ENCODE peak calls at places on chromosomes 4 and X, in four cellular contexts. M is breast epithelium; Y is lower lobe of right lung; Q is activated CD4-positive, alpha-beta T cell treated with anti-CD3 and anti-CD28 coated beads, Interleukin-2, amount 50 U/mL, for 4 hours. D is an unnamed sample.

GRCh38 chrX:123736333-123736921 is 3.6 kb upstream of the THOC2 start:
- DNase-seq in M (no peak), Y (no peak), Q (no peak), D (no peak)

GRCh38 chr4:37903901-37904300 is 13.0 kb downstream of the TBC1D1 start:
- DNase-seq in M (no peak), Y (no peak), Q (no peak), D (no peak)

GRCh38 chr4:664713-665231 is 9.3 kb downstream of the ATP5ME start:
- DNase-seq in M (no peak), Y (peak; percentile 45), Q (no peak), D (peak; percentile 75)

GRCh38 chrX:23884427-23885024 is 23.2 kb downstream of the APOO start:
- DNase-seq in M (no peak), Y (no peak), Q (no peak), D (no peak)

GRCh38 chr4:10245761-10246160 is 129.2 kb upstream of the WDR1 start:
- DNase-seq in M (no peak), Y (no peak), Q (no peak), D (no peak)

GRCh38 chr4:64584125-64584524 is 174.9 kb upstream of the TECRL start:
- DNase-seq in M (no peak), Y (no peak), Q (no peak), D (no peak)

GRCh38 chr4:7275490-7276154 is 83.3 kb downstream of the SORCS2 start:
- DNase-seq in M (no peak), Y (no peak), Q (no peak), D (peak; percentile 16)

GRCh38 chr4:141645611-141646340 is 9.4 kb downstream of the IL15 start:
- DNase-seq in M (no peak), Y (no peak), Q (no peak), D (no peak)

GRCh38 chr4:81120055-81120454 is 89.5 kb downstream of the BMP3 start:
- DNase-seq in M (no peak), Y (no peak), Q (no peak), D (no peak)

GRCh38 chr4:65344278-65344825 is 325.9 kb downstream of the EPHA5 start:
- DNase-seq in M (no peak), Y (no peak), Q (no peak), D (no peak)

GRCh38 chr4:87026795-87027495 is 92.1 kb downstream of the AFF1 start:
- DNase-seq in M (no peak), Y (no peak), Q (no peak), D (no peak)

GRCh38 chr4:8730159-8730558 is 137.6 kb downstream of the CPZ start:
- DNase-seq in M (no peak), Y (peak; percentile 27), Q (no peak), D (peak; percentile 57)

GRCh38 chr4:141028024-141028529 is 105.2 kb downstream of the RNF150 start:
- DNase-seq in M (no peak), Y (no peak), Q (no peak), D (no peak)

GRCh38 chr4:168846414-168846813 is 163.6 kb downstream of the CBR4 start:
- DNase-seq in M (no peak), Y (no peak), Q (no peak), D (no peak)

GRCh38 chrX:257681-258289 is 23.4 kb upstream of the PLCXD1 start:
- DNase-seq in M (peak; percentile 11), Y (peak; percentile 36), Q (no peak), D (peak; percentile 61)

GRCh38 chr4:70754990-70755688 is 33.4 kb downstream of the RUFY3 start:
- DNase-seq in M (no peak), Y (no peak), Q (no peak), D (no peak)

GRCh38 chrX:54248309-54248708 is 65.3 kb upstream of the FAM120C start:
- DNase-seq in M (no peak), Y (no peak), Q (no peak), D (no peak)

GRCh38 chr4:23373269-23373668 is 516.6 kb downstream of the PPARGC1A start:
- DNase-seq in M (no peak), Y (peak; percentile 71), Q (no peak), D (peak; percentile 18)

GRCh38 chr4:76630748-76631147 is 195.7 kb downstream of the SHROOM3 start:
- DNase-seq in M (no peak), Y (no peak), Q (no peak), D (no peak)

GRCh38 chrX:63458981-63459380 is 107.8 kb upstream of the SPIN4 start:
- DNase-seq in M (no peak), Y (no peak), Q (no peak), D (no peak)

GRCh38 chrX:46611658-46612362 is 38.2 kb downstream of the CHST7 start:
- DNase-seq in M (no peak), Y (no peak), Q (no peak), D (no peak)

GRCh38 chrX:37349131-37350033 is at the start of gene PRRG1:
- DNase-seq in M (peak; percentile 38), Y (peak; percentile 83), Q (no peak), D (peak; percentile 92)